ENCODE peak calls at places on chromosome 9, in ten cellular contexts. C is stomach, G is A549, J is ovary, P is H1, V is sigmoid colon, T is tibial nerve, Q is K562, Y is transverse colon, E is HepG2. R is an unnamed sample.
A peak's percentile ranks its signal among the peaks of the same experiment; 100 is the strongest.

GRCh38 chr9:18142964-18143363 is 331.0 kb upstream of the ADAMTSL1 start:
- DNase-seq in J (no peak), Q (no peak), G (no peak), C (no peak), P (no peak), V (no peak), T (no peak), E (no peak), Y (no peak), R (no peak)

GRCh38 chr9:27888661-27889295 is 315.5 kb upstream of the C9orf72 start:
- DNase-seq in P (peak; percentile 91), Q (peak; percentile 3), V (no peak), C (peak; percentile 25), J (no peak), Y (peak; percentile 33), G (peak; percentile 38), T (no peak), E (peak; percentile 9), R (peak; percentile 31)

GRCh38 chr9:37010180-37010579 is 23.9 kb downstream of the PAX5 start:
- DNase-seq in J (no peak), Y (no peak), Q (no peak), E (no peak), G (no peak), P (no peak), C (no peak), V (no peak), T (no peak), R (no peak)

GRCh38 chr9:4207881-4208615 is 91.8 kb downstream of the GLIS3 start:
- DNase-seq in Y (no peak), G (no peak), E (no peak), C (no peak), V (no peak), P (no peak), J (no peak), Q (no peak), T (no peak), R (no peak)

GRCh38 chr9:96853711-96854072 is 622 bp downstream of the ZNF782 start:
- DNase-seq in P (no peak), Y (no peak), Q (no peak), C (no peak), T (no peak), V (no peak), E (no peak), J (no peak), G (no peak), R (no peak)

GRCh38 chr9:109072810-109073435 is 46.8 kb downstream of the TMEM245 start:
- DNase-seq in E (peak; percentile 35), C (no peak), T (no peak), V (no peak), G (no peak), J (no peak), Q (no peak), Y (no peak), P (no peak), R (no peak)

GRCh38 chr9:137387034-137387890 is 35.7 kb downstream of the EXD3 start:
- DNase-seq in P (no peak), G (no peak), C (no peak), V (no peak), J (no peak), E (no peak), Y (no peak), Q (no peak), T (no peak), R (no peak)

GRCh38 chr9:127535834-127536233 is 76.2 kb upstream of the STXBP1 start:
- DNase-seq in Q (no peak), P (no peak), T (no peak), C (no peak), E (no peak), Y (no peak), J (no peak), G (no peak), V (no peak), R (no peak)

GRCh38 chr9:95167998-95168397 is 149.5 kb downstream of the FANCC start:
- DNase-seq in Q (peak; percentile 57), E (peak; percentile 58), P (peak; percentile 87), V (no peak), Y (peak; percentile 52), C (peak; percentile 60), T (no peak), J (no peak), G (peak; percentile 76), R (peak; percentile 40)

GRCh38 chr9:121359358-121360294 is 10.4 kb downstream of the STOM start:
- DNase-seq in Q (no peak), Y (no peak), E (no peak), T (no peak), P (no peak), C (no peak), V (no peak), G (no peak), J (no peak), R (no peak)
- H3K27ac ChIP-seq in Q (no peak overlapping the region), Y (peak overlapping the region; percentile 96), E (no peak overlapping the region), T (peak overlapping the region; percentile 46), P (no peak overlapping the region), C (no peak overlapping the region), V (peak overlapping the region; percentile 99), G (no peak overlapping the region), J (no peak overlapping the region), R (peak overlapping the region; percentile 69)

GRCh38 chr9:6937209-6937608 is 179.4 kb downstream of the KDM4C start:
- DNase-seq in Y (no peak), C (no peak), V (no peak), Q (no peak), T (no peak), P (no peak), G (no peak), J (no peak), E (no peak), R (no peak)

GRCh38 chr9:6941527-6941926 is 183.8 kb downstream of the KDM4C start:
- DNase-seq in T (no peak), Y (no peak), G (no peak), E (no peak), V (no peak), P (no peak), J (no peak), C (no peak), Q (no peak), R (no peak)

GRCh38 chr9:6938447-6938846 is 180.7 kb downstream of the KDM4C start:
- DNase-seq in J (no peak), G (no peak), C (no peak), P (no peak), T (no peak), V (no peak), E (peak; percentile 36), Y (no peak), Q (no peak), R (no peak)

GRCh38 chr9:6942406-6942805 is 184.6 kb downstream of the KDM4C start:
- DNase-seq in J (no peak), P (no peak), E (no peak), C (no peak), V (no peak), Y (no peak), T (no peak), G (no peak), Q (no peak), R (no peak)

DNA sequence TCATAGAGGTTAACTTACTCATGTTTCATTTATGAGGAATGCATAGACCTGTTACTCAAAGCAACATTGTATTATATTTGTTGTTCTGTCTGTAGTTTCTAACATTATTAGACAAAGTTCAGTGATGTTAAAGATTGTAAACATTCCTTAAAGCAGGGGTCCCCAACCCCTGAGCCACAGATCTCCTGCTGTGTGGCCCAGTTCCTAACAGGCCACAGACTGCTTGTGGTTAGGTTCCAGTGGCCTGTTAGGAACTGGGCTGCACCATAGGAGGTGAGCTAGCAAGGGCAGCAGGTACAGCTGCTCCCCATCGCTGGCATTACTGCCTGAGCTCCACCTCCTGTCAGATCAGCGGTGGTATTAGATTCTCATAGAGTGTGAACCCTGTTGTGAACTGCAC is 181.1 kb downstream of the KDM4C start:
- DNase-seq in Y (no peak), J (no peak), V (no peak), T (no peak), P (no peak), C (no peak), Q (no peak), E (no peak), G (no peak), R (no peak)
- TF ChIP-seq EP300 in Y (no peak), J (no peak), V (no peak), T (no peak), P (no peak), C (no peak), Q (no peak), E (no peak), G (no peak), R (no peak)

GRCh38 chr9:21994996-21995651 is 533 bp downstream of the CDKN2B-AS1 start:
- DNase-seq in E (no peak), J (peak; percentile 47), Y (peak; percentile 87), G (no peak), P (peak; percentile 86), Q (no peak), T (no peak), C (peak; percentile 69), V (peak; percentile 85), R (peak; percentile 78)
- H3K27ac ChIP-seq in E (no peak overlapping the region), J (peak overlapping the region; percentile 41), Y (peak overlapping the region; percentile 89), G (no peak overlapping the region), P (no peak overlapping the region), Q (no peak overlapping the region), T (peak overlapping the region; percentile 87), C (peak overlapping the region; percentile 79), V (peak overlapping the region; percentile 75), R (peak overlapping the region; percentile 90)

GRCh38 chr9:98117984-98118639 is 910 bp downstream of the TRIM14 start:
- DNase-seq in P (no peak), Y (peak; percentile 84), V (no peak), E (peak; percentile 82), G (peak; percentile 62), J (no peak), Q (peak; percentile 86), C (peak; percentile 52), T (no peak), R (no peak)

GRCh38 chr9:98120476-98120875 is 1.5 kb upstream of the TRIM14 start:
- DNase-seq in P (no peak), T (no peak), C (no peak), G (no peak), E (no peak), V (no peak), J (no peak), Q (no peak), Y (peak; percentile 57), R (peak; percentile 40)

GRCh38 chr9:98118640-98119601 is at the start of gene TRIM14:
- DNase-seq in E (peak; percentile 69), G (peak; percentile 47), Q (peak; percentile 87), Y (peak; percentile 85), V (peak; percentile 71), P (peak; percentile 80), T (peak; percentile 22), J (peak; percentile 51), C (peak; percentile 72), R (peak; percentile 94)

GRCh38 chr9:98124637-98125426 is 5.8 kb upstream of the TRIM14 start:
- DNase-seq in Y (no peak), E (no peak), Q (no peak), V (no peak), G (no peak), J (no peak), P (no peak), T (no peak), C (no peak), R (no peak)

DNA sequence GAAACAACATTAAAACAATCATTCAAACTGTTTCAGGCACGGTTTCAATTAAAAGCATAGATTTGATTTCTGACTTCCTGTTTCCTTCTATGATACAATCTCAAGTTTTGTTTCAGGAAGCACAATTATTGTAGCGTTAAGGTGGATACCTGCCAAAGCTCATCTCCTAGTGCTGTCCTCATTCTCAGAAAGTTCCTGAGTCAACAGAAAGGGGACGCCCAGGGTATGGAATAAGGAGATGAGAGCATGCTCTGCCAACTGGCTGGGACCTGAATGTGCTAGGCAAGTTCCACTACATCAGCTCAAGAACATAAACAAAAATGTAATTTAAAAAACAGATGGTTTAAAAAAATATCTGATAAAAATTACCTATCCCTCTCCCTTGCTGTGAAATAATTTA is 2.1 kb upstream of the TRIM14 start:
- DNase-seq in C (no peak), Q (no peak), P (no peak), V (no peak), Y (peak; percentile 68), T (no peak), G (peak; percentile 38), E (no peak), J (no peak), R (no peak)
- TF ChIP-seq EP300 in C (no peak), Q (no peak), P (no peak), V (no peak), Y (no peak), T (no peak), G (no peak), E (no peak), J (no peak), R (no peak)